ENCODE peak calls at places on chromosomes 5 and 9, in seven cellular contexts. V is pancreas; D is fibroblast of gingiva; R is NCI-H2029; C is left cardiac atrium; I is GM10248; M is stimulated activated CD4-positive, alpha-beta T cell treated with anti-CD3 and anti-CD28 coated beads, Interleukin-4, amount 100 ng/mL, for 24 hours. A is an unnamed sample.

GRCh38 chr9:127399736-127400269 is 2.8 kb downstream of the SLC2A8 start:
- DNase-seq in D (no peak), M (no peak), V (no peak), C (no peak), R (no peak), I (no peak), A (no peak)

GRCh38 chr9:16461851-16462250 is 408.6 kb downstream of the BNC2 start:
- DNase-seq in D (no peak), V (no peak), C (no peak), M (no peak), R (no peak), I (no peak), A (no peak)

GRCh38 chr9:124558777-124559470 is 51.7 kb upstream of the NR5A1 start:
- DNase-seq in D (no peak), M (no peak), C (no peak), I (no peak), V (no peak), R (no peak), A (no peak)

GRCh38 chr9:137720571-137721110 is 101.8 kb downstream of the EHMT1 start:
- DNase-seq in I (no peak), M (no peak), C (no peak), D (no peak), R (no peak), V (no peak), A (no peak)

GRCh38 chr5:17727212-17727611 is 93.0 kb downstream of the TAF11L14 start:
- DNase-seq in M (no peak), R (no peak), C (no peak), D (peak), V (no peak), I (no peak), A (no peak)

GRCh38 chr9:89350988-89351557 is 32.8 kb downstream of the SECISBP2 start:
- DNase-seq in V (no peak), D (no peak), M (no peak), I (no peak), C (no peak), R (peak), A (no peak)

GRCh38 chr5:62689599-62690368 is 111.2 kb downstream of the LRRC70 start:
- DNase-seq in I (peak), M (no peak), R (no peak), D (no peak), V (no peak), C (no peak), A (no peak)

GRCh38 chr5:137282216-137282615 is 216.9 kb downstream of the SPOCK1 start:
- DNase-seq in D (no peak), C (peak), V (no peak), I (no peak), M (no peak), R (no peak), A (no peak)

GRCh38 chr9:120235081-120235480 is 344.9 kb downstream of the CDK5RAP2 start:
- DNase-seq in R (no peak), D (no peak), M (no peak), I (no peak), C (no peak), V (no peak), A (no peak)

GRCh38 chr5:17241635-17242034 is 24.2 kb downstream of the BASP1 start:
- DNase-seq in M (no peak), D (no peak), I (no peak), V (no peak), C (no peak), R (no peak), A (no peak)

GRCh38 chr5:58759745-58760144 is 176.9 kb downstream of the RAB3C start:
- DNase-seq in I (peak), D (no peak), R (no peak), C (no peak), V (no peak), M (no peak), A (no peak)

GRCh38 chr9:77909306-77909705 is 122.3 kb downstream of the GNAQ start:
- DNase-seq in M (no peak), D (no peak), I (no peak), V (no peak), R (no peak), C (no peak), A (no peak)

GRCh38 chr5:56450766-56451165 is 217.6 kb upstream of the ANKRD55 start:
- DNase-seq in I (no peak), R (no peak), M (no peak), D (no peak), C (peak), V (peak), A (no peak)

GRCh38 chr5:59745422-59745863 is 148.1 kb downstream of the PDE4D start:
- DNase-seq in C (peak), M (no peak), R (no peak), V (peak), I (no peak), D (peak), A (no peak)

GRCh38 chr9:121862371-121862970 is 211.0 kb downstream of the DAB2IP start:
- DNase-seq in M (no peak), V (no peak), D (no peak), C (no peak), I (no peak), R (no peak), A (no peak)

GRCh38 chr5:142611154-142611553 is 74.7 kb downstream of the FGF1 start:
- DNase-seq in M (peak), V (peak), C (peak), R (peak), I (peak), D (peak), A (peak)

GRCh38 chr9:97705354-97705950 is 8.3 kb upstream of the XPA start:
- DNase-seq in V (no peak), I (no peak), C (no peak), D (no peak), M (no peak), R (no peak), A (no peak)

GRCh38 chr9:135299239-135299590 is 180.4 kb upstream of the PPP1R26 start:
- DNase-seq in C (no peak), D (no peak), V (no peak), M (no peak), I (no peak), R (no peak), A (no peak)

GRCh38 chr5:61176631-61177030 is 14.4 kb upstream of the SMIM15 start:
- DNase-seq in R (no peak), M (no peak), I (no peak), C (no peak), V (no peak), D (no peak), A (no peak)

GRCh38 chr9:136225748-136226679 is 19.6 kb downstream of the QSOX2 start:
- DNase-seq in I (peak), V (peak), R (peak), D (peak), C (no peak), M (peak), A (peak)

GRCh38 chr9:123246534-123246933 is 21.9 kb downstream of the STRBP start:
- DNase-seq in D (no peak), M (no peak), V (no peak), R (no peak), C (no peak), I (no peak), A (no peak)